ENCODE peak calls at places on chromosomes 6 and 20, in nine cellular contexts. C, Q, L, U, Y, Z, J, W and I are unnamed samples.

GRCh38 chr20:43404880-43405279 is 52.8 kb upstream of the SRSF6 start:
- DNase-seq in J (no peak), Y (peak; percentile 31), C (no peak), W (no peak), U (peak; percentile 24), Z (no peak), L (peak; percentile 73), Q (no peak), I (no peak)

GRCh38 chr6:87756858-87757257 is 54.8 kb upstream of the AKIRIN2 start:
- DNase-seq in C (peak; percentile 53), Q (peak; percentile 61), J (no peak), U (peak; percentile 76), L (no peak), Z (no peak), Y (peak; percentile 92), W (no peak), I (no peak)

GRCh38 chr6:113361014-113361645 is 496.0 kb upstream of the MARCKS start:
- DNase-seq in L (no peak), Q (no peak), Z (no peak), U (peak; percentile 79), C (no peak), J (no peak), Y (peak; percentile 78), W (no peak), I (no peak)

GRCh38 chr6:73878403-73878802 is 182.4 kb downstream of the CD109 start:
- DNase-seq in C (no peak), Z (no peak), Y (no peak), L (no peak), J (no peak), U (no peak), W (no peak), Q (no peak), I (no peak)

GRCh38 chr6:95364016-95364604 is 213.2 kb upstream of the MANEA start:
- DNase-seq in Z (no peak), U (peak; percentile 31), Y (peak; percentile 25), Q (no peak), L (no peak), W (no peak), J (no peak), C (no peak), I (no peak)

GRCh38 chr6:152355166-152355565 is 282.0 kb downstream of the SYNE1 start:
- DNase-seq in U (no peak), C (no peak), J (no peak), W (no peak), Y (no peak), Q (no peak), Z (no peak), L (no peak), I (no peak)

GRCh38 chr20:64053841-64054661 is 4.6 kb upstream of the SOX18 start:
- DNase-seq in L (peak; percentile 78), U (peak; percentile 25), W (no peak), J (no peak), C (peak; percentile 70), Q (no peak), Y (no peak), Z (peak; percentile 90), I (no peak)

GRCh38 chr6:56278186-56278585 is 30.8 kb upstream of the COL21A1 start:
- DNase-seq in J (no peak), Z (no peak), U (no peak), L (no peak), C (no peak), Q (no peak), Y (no peak), W (no peak), I (no peak)

GRCh38 chr20:21981607-21982344 is 276.3 kb downstream of the PAX1 start:
- DNase-seq in W (no peak), L (no peak), C (no peak), U (peak; percentile 76), Y (peak; percentile 92), Z (peak; percentile 12), Q (no peak), J (no peak), I (no peak)

GRCh38 chr6:33641144-33641543 is 20.0 kb downstream of the ITPR3 start:
- DNase-seq in W (peak; percentile 67), Q (no peak), C (no peak), J (no peak), L (peak; percentile 25), U (no peak), Z (no peak), Y (no peak), I (no peak)

GRCh38 chr6:42787018-42787611 is 5.3 kb downstream of the BICRAL start:
- DNase-seq in Q (no peak), Y (no peak), U (no peak), W (no peak), Z (no peak), L (no peak), J (no peak), C (no peak), I (no peak)

GRCh38 chr6:107545761-107546160 is 55.8 kb downstream of the SOBP start:
- DNase-seq in Y (no peak), L (no peak), U (no peak), J (no peak), Q (no peak), W (no peak), C (no peak), Z (no peak), I (no peak)

GRCh38 chr6:129481706-129482105 is 228.3 kb downstream of the ARHGAP18 start:
- DNase-seq in Q (no peak), Y (no peak), J (no peak), L (no peak), C (no peak), Z (no peak), W (no peak), U (peak; percentile 43), I (no peak)

GRCh38 chr6:106145741-106146227 is 59.6 kb downstream of the PRDM1 start:
- DNase-seq in Q (no peak), J (no peak), U (peak; percentile 32), L (no peak), Y (peak; percentile 33), C (no peak), W (no peak), Z (no peak), I (no peak)

GRCh38 chr20:671252-672030 is 4.2 kb downstream of the SCRT2 start:
- DNase-seq in J (no peak), W (no peak), Q (no peak), L (no peak), U (no peak), Z (no peak), C (no peak), Y (no peak), I (no peak)

GRCh38 chr20:674936-675452 is 608 bp downstream of the SCRT2 start:
- DNase-seq in Z (no peak), Q (no peak), J (no peak), U (no peak), L (no peak), W (no peak), C (no peak), Y (no peak), I (no peak)

GRCh38 chr20:675453-676314 is at the start of gene SCRT2:
- DNase-seq in W (peak; percentile 95), J (peak; percentile 95), L (peak; percentile 81), C (peak; percentile 81), U (peak; percentile 53), Z (peak; percentile 83), Y (peak; percentile 50), Q (peak; percentile 27), I (peak; percentile 69)

GRCh38 chr20:673606-674005 is 2.0 kb downstream of the SCRT2 start:
- DNase-seq in Y (no peak), J (no peak), Q (no peak), U (no peak), W (no peak), L (no peak), Z (no peak), C (no peak), I (no peak)

GRCh38 chr20:672975-673604 is 2.5 kb downstream of the SCRT2 start:
- DNase-seq in U (no peak), C (no peak), Z (no peak), Y (no peak), J (no peak), W (no peak), L (no peak), Q (no peak), I (no peak)
- TF ChIP-seq CTCF in U (peak; percentile 41), C (peak; percentile 10), Z (peak; percentile 19), Y (no peak), J (peak; percentile 23), W (no peak), L (peak; percentile 78), Q (no peak), I (no peak)

GRCh38 chr6:29375191-29375590 is at the start of gene OR12D3:
- DNase-seq in C (no peak), Q (no peak), W (no peak), L (no peak), J (no peak), Y (no peak), U (no peak), Z (no peak), I (no peak)

DNA sequence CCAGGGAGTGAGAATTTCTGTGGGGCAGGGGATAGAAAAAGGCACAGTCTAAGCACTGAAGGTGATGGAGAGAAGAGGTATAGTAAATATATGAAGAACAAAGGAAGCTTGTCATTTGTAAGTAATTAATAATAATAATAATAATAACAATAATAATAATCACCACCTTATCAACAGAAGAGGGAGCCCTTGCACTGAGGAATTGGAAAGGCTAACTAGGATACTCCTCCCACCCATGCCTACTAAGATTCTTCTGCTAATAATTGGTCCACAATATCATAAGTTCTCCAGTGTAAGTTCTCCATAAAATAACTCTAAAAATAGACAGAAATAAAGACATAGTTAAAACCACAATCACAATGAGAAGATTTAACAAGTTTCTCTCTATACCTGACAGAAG is 912 bp upstream of the OR12D3 start:
- DNase-seq in Q (no peak), J (no peak), C (no peak), U (peak; percentile 35), Z (no peak), Y (peak; percentile 1), W (no peak), L (no peak), I (no peak)
- TF ChIP-seq CTCF in Q (no peak), J (no peak), C (no peak), U (no peak), Z (no peak), Y (no peak), W (no peak), L (peak; percentile 53), I (no peak)

GRCh38 chr6:120407696-120408095 is 926.6 kb downstream of the TBC1D32 start:
- DNase-seq in U (no peak), W (no peak), J (no peak), C (no peak), Y (no peak), Z (no peak), Q (no peak), L (no peak), I (no peak)

GRCh38 chr6:120410586-120410985 is 923.7 kb downstream of the TBC1D32 start:
- DNase-seq in L (no peak), W (no peak), Q (no peak), Y (no peak), Z (no peak), J (no peak), U (no peak), C (no peak), I (no peak)

GRCh38 chr6:120411394-120411793 is 922.9 kb downstream of the TBC1D32 start:
- DNase-seq in C (no peak), Q (no peak), U (no peak), L (no peak), J (no peak), Y (no peak), W (no peak), Z (no peak), I (no peak)

GRCh38 chr6:120405947-120406346 is 928.3 kb downstream of the TBC1D32 start:
- DNase-seq in W (no peak), Z (no peak), L (peak; percentile 49), Y (no peak), C (no peak), J (no peak), Q (no peak), U (no peak), I (no peak)
- TF ChIP-seq CTCF in W (no peak), Z (no peak), L (peak; percentile 78), Y (peak; percentile 21), C (no peak), J (no peak), Q (no peak), U (no peak), I (no peak)

GRCh38 chr6:137202078-137202477 is 17.1 kb downstream of the IFNGR1 start:
- DNase-seq in L (no peak), Z (no peak), W (peak; percentile 7), U (no peak), Q (no peak), C (no peak), J (no peak), Y (no peak), I (no peak)
- TF ChIP-seq CTCF in L (peak; percentile 46), Z (peak; percentile 54), W (no peak), U (peak; percentile 5), Q (peak; percentile 40), C (peak; percentile 36), J (no peak), Y (peak; percentile 16), I (no peak)